ENCODE peak calls at places on chromosomes 11 and 22, in seven cellular contexts. O, U, L, I, P, W and M are unnamed samples.

GRCh38 chr22:50621491-50621880 is 6.5 kb downstream of the ARSA start:
- DNase-seq in W (no peak), I (no peak), O (peak; percentile 70), U (no peak), L (no peak), P (peak; percentile 38), M (no peak)

GRCh38 chr11:1881442-1882264 is 10.0 kb downstream of the PRR33 start:
- DNase-seq in U (peak; percentile 38), P (no peak), I (peak; percentile 79), O (peak; percentile 45), W (no peak), L (no peak), M (peak; percentile 89)

GRCh38 chr11:89421718-89422117 is 69.5 kb downstream of the NOX4 start:
- DNase-seq in W (no peak), U (no peak), L (no peak), O (no peak), I (no peak), P (no peak), M (no peak)

GRCh38 chr11:27812341-27812740 is 112.1 kb upstream of the BDNF start:
- DNase-seq in P (no peak), L (peak; percentile 10), I (no peak), U (no peak), O (no peak), W (peak; percentile 60), M (no peak)

GRCh38 chr11:117117681-117118080 is 19.5 kb upstream of the SIK3 start:
- DNase-seq in U (no peak), O (no peak), W (no peak), L (no peak), I (no peak), P (no peak), M (no peak)

GRCh38 chr22:50274311-50274710 is 4.1 kb upstream of the MAPK11 start:
- DNase-seq in I (peak; percentile 54), W (peak; percentile 54), O (no peak), P (peak; percentile 81), U (no peak), L (no peak), M (no peak)

GRCh38 chr11:124108158-124108557 is 7.1 kb upstream of the VWA5A start:
- DNase-seq in P (no peak), I (no peak), L (no peak), U (no peak), W (peak; percentile 15), O (no peak), M (no peak)

GRCh38 chr11:119416606-119417580 is 6.1 kb downstream of the THY1 start:
- DNase-seq in U (peak; percentile 60), O (no peak), L (no peak), W (peak; percentile 59), I (no peak), P (peak; percentile 43), M (no peak)

GRCh38 chr11:74278721-74279148 is 32.7 kb downstream of the P4HA3 start:
- DNase-seq in W (peak; percentile 100), U (no peak), P (no peak), I (peak; percentile 51), O (no peak), L (peak; percentile 93), M (peak; percentile 71)

GRCh38 chr22:43094085-43094484 is 4.9 kb upstream of the TTLL1 start:
- DNase-seq in L (no peak), P (no peak), O (no peak), I (peak; percentile 70), W (peak; percentile 18), U (peak; percentile 45), M (peak; percentile 85)

GRCh38 chr22:32698926-32699619 is 102.4 kb upstream of the TIMP3 start:
- DNase-seq in I (peak; percentile 78), P (no peak), L (no peak), U (no peak), W (no peak), O (no peak), M (peak; percentile 74)

GRCh38 chr11:95086116-95086515 is 3.5 kb upstream of the ENDOD1 start:
- DNase-seq in W (no peak), P (no peak), U (no peak), L (no peak), O (no peak), I (no peak), M (no peak)

GRCh38 chr22:38353142-38353629 is 36.0 kb upstream of the CSNK1E start:
- DNase-seq in U (peak; percentile 53), W (peak; percentile 27), I (peak; percentile 72), O (peak; percentile 85), P (peak; percentile 54), L (no peak), M (peak; percentile 91)

GRCh38 chr22:32911526-32911925 is 110.0 kb downstream of the TIMP3 start:
- DNase-seq in I (no peak), W (no peak), P (no peak), O (no peak), U (no peak), L (no peak), M (no peak)